ENCODE peak calls at places on chromosomes 5 and 9, in four cellular contexts. O is heart left ventricle, S is fibroblast of lung, J is gastrocnemius medialis. W is an unnamed sample. For H3K4me1, the result is how much of the 10 kb centered on the place peaks cover.

GRCh38 chr5:75640826-75641225 is 29.6 kb downstream of the ANKDD1B start:
- DNase-seq in J (no peak), O (no peak), S (no peak), W (no peak)

GRCh38 chr5:154849261-154849660 is 1.1 kb downstream of the FAXDC2 start:
- DNase-seq in O (no peak), S (no peak), J (no peak), W (no peak)

GRCh38 chr9:101400120-101400519 is 1.5 kb downstream of the ZNF189 start:
- DNase-seq in J (no peak), O (peak), S (no peak), W (no peak)

GRCh38 chr5:40240111-40240510 is 439.6 kb upstream of the PTGER4 start:
- DNase-seq in J (no peak), S (peak), O (no peak), W (peak)

GRCh38 chr5:105530716-105531261 is 1968.2 kb upstream of the NUDT12 start:
- DNase-seq in J (no peak), O (no peak), S (no peak), W (peak)

GRCh38 chr5:143652104-143652700 is 159.8 kb upstream of the HMHB1 start:
- DNase-seq in J (no peak), S (no peak), O (no peak), W (no peak)

GRCh38 chr5:140111043-140111858 is 2.7 kb upstream of the PURA start:
- DNase-seq in S (no peak), O (no peak), J (no peak), W (no peak)

GRCh38 chr9:95506692-95507455 is 9.9 kb downstream of the PTCH1 start:
- DNase-seq in J (peak), O (peak), S (peak), W (peak)

GRCh38 chr9:80492221-80492620 is 920.5 kb downstream of the TLE4 start:
- DNase-seq in S (peak), O (peak), J (no peak), W (no peak)

GRCh38 chr9:137407590-137408300 is 15.2 kb downstream of the EXD3 start:
- DNase-seq in J (no peak), O (peak), S (no peak), W (no peak)

GRCh38 chr9:115973241-115973640 is 180.3 kb upstream of the PAPPA start:
- DNase-seq in J (no peak), O (no peak), S (peak), W (no peak)

GRCh38 chr5:177194278-177194677 is 60.7 kb downstream of the NSD1 start:
- DNase-seq in O (no peak), S (peak), J (no peak), W (peak)

GRCh38 chr9:81096667-81097066 is 592.7 kb downstream of the TLE1 start:
- DNase-seq in O (no peak), S (no peak), J (no peak), W (peak)

GRCh38 chr9:137761032-137761431 is 116.5 kb upstream of the CACNA1B start:
- DNase-seq in S (no peak), O (no peak), J (no peak), W (no peak)

GRCh38 chr9:135228983-135229625 is 141.6 kb downstream of the OLFM1 start:
- DNase-seq in J (no peak), O (no peak), S (no peak), W (no peak)

GRCh38 chr9:134408939-134409737 is 82.9 kb downstream of the RXRA start:
- DNase-seq in J (peak), S (no peak), O (no peak), W (no peak)

GRCh38 chr9:93020151-93020550 is 38.4 kb upstream of the SUSD3 start:
- DNase-seq in J (no peak), O (no peak), S (no peak), W (no peak)

GRCh38 chr9:87596862-87597261 is 99.2 kb downstream of the DAPK1 start:
- DNase-seq in J (peak), O (peak), S (peak), W (no peak)

GRCh38 chr5:55913396-55914140 is 62.4 kb downstream of the IL31RA start:
- DNase-seq in J (no peak), O (no peak), S (no peak), W (no peak)

GRCh38 chr5:158511454-158511853 is 588.3 kb downstream of the EBF1 start:
- DNase-seq in O (no peak), S (no peak), J (no peak), W (no peak)

GRCh38 chr9:125525846-125526619 is 181.0 kb downstream of the MAPKAP1 start:
- DNase-seq in J (no peak), O (peak), S (peak), W (no peak)

GRCh38 chr9:134968011-134968822 is 50.5 kb upstream of the FCN1 start:
- DNase-seq in O (no peak), J (no peak), S (peak), W (no peak)

GRCh38 chr9:89144242-89144641 is 34.4 kb downstream of the SHC3 start:
- DNase-seq in S (no peak), O (no peak), J (no peak), W (no peak)

GRCh38 chr9:4555251-4555650 is 65.0 kb downstream of the SLC1A1 start:
- DNase-seq in O (peak), J (no peak), S (no peak), W (no peak)

DNA sequence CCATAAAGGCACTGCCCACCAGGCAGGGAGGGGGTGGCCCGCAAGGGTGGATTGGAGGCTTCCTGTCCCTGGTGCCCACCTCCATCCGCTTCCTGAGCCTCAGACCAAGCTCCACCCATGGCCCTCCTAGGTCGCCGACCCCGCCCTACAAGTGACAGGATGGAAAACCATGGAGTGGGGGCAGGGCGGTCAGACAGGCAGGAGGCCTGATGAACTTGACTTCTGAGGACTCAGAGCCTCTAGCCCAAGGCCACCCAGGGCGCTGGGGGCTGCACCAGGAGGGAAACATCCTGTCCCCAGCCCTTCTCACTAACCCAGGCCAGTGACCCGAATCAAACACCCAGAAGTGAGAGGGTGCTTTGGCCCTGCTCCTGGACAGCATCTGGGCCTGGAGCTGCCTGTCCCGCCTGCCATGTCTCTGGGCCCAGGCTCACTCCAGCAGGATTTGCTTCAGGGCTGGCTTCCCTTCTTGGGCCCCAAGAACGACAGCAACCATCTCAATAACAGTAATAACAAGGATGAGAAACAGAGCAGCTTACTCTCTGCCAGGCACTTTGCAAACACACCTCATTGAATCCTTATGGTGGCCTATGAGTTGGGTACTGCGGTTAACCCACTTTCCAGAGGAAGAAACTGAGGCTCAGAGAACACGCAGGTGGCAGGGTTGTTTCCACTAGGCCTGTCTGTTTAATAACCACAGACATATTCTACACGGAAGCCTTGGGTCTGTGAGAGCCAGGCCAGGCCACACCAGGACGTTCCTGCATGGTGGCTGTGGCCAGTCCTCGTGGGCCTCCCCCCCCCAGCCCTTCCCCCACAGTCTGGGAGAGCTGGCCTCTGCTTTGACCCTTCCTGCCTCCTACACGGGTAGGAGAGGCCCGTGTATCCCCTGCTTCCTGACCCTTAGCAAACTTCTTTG is 4.4 kb upstream of the ST6GALNAC6 start:
- DNase-seq in O (peak), J (peak), S (no peak), W (no peak)
- H3K27ac ChIP-seq in O (peak), J (peak), S (peak), W (no peak)

GRCh38 chr9:108882052-108882888 is 20.2 kb downstream of the ACTL7A start:
- DNase-seq in S (no peak), O (no peak), J (no peak), W (no peak)

GRCh38 chr9:108884701-108885100 is 22.6 kb downstream of the ACTL7A start:
- DNase-seq in O (no peak), S (no peak), J (no peak), W (no peak)

GRCh38 chr9:108880917-108881316 is 18.9 kb downstream of the ACTL7A start:
- DNase-seq in J (no peak), S (no peak), O (no peak), W (no peak)

GRCh38 chr9:108885643-108886348 is 23.7 kb downstream of the ACTL7A start:
- DNase-seq in S (peak), O (peak), J (no peak), W (peak)

DNA sequence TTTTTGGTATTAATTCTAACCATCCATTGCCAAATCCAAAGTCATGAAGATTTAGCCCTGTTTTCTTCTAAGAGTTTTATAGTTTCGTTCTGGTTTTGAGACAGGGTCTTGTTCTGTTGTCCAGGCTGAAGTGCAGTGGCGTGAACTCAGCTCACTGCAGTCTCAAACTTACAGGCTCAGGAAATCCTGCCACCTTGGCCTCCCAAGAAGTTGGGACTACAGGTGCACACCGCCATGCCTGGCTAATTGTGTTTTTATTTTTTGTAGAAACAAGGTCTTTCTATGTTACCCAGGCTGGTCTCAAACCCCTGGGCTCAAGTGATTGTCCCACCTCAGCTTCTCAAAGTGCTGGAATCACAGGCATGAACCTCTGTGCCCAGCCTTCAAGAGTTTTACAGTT is 21.0 kb downstream of the ACTL7A start:
- DNase-seq in O (no peak), S (no peak), J (no peak), W (no peak)
- TF ChIP-seq CTCF in O (no peak), S (no peak), J (no peak), W (no peak)

GRCh38 chr9:20315672-20316071 is 306.6 kb downstream of the MLLT3 start:
- DNase-seq in O (no peak), J (no peak), S (peak), W (peak)

GRCh38 chr9:20319241-20319640 is 303.1 kb downstream of the MLLT3 start:
- DNase-seq in J (no peak), O (no peak), S (no peak), W (no peak)

GRCh38 chr9:20317701-20318100 is 304.6 kb downstream of the MLLT3 start:
- DNase-seq in O (no peak), S (no peak), J (no peak), W (no peak)

GRCh38 chr9:20314981-20315380 is 307.3 kb downstream of the MLLT3 start:
- DNase-seq in O (no peak), S (no peak), J (no peak), W (no peak)

GRCh38 chr9:20316372-20316771 is 305.9 kb downstream of the MLLT3 start:
- DNase-seq in J (no peak), S (no peak), O (no peak), W (no peak)
- H3K4me1 ChIP-seq in J (under half), S (under half), O (under half), W (under half)

GRCh38 chr5:134969166-134969565 is 1.5 kb downstream of the CATSPER3 start:
- DNase-seq in S (no peak), J (no peak), O (no peak), W (no peak)
- H3K27ac ChIP-seq in S (no peak), J (no peak), O (no peak), W (no peak)

DNA sequence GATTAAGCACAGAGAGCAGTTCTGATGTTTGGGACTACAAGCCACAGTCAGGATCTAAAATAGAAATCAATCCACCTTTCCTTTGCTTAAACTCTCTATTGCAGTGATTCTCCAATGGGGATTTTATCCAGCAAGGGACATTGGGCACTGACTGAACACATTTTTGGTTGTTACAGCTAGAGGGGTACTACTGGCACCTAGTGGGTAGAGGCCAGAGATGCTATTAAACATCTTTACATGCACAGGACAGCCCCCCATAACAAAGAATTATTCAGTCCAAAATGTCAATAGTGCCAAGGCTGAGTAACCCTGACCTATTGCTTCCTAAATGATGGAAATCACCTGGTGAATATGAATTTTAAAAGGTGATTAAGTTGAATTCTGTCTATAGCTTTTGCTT is 12.0 kb downstream of the ZNF622 start:
- DNase-seq in O (no peak), S (no peak), J (no peak), W (no peak)
- TF ChIP-seq CTCF in O (peak), S (no peak), J (no peak), W (peak)

DNA sequence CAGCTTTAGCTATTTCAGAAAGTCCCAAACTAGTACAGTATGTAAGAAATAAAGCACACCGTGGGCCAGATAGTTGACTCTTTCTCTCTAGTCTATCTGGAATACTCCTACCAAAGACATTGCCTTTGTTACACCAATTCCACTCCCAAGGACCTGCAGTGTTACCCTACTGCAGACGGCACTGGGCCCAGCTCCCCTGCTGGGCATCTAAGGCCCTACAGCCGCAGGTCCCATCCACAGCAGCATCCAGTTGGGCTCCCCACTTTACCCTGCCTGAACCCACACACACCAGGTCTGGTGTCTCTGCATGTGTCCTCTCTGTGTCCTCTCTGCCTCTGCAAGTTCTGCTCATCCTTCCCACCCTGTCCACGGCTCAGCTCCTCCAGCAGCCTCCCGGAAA is 22.5 kb downstream of the TNIP1 start:
- DNase-seq in J (no peak), S (no peak), O (no peak), W (no peak)
- H3K4me1 ChIP-seq in J (under half), S (under half), O (under half), W (under half)

DNA sequence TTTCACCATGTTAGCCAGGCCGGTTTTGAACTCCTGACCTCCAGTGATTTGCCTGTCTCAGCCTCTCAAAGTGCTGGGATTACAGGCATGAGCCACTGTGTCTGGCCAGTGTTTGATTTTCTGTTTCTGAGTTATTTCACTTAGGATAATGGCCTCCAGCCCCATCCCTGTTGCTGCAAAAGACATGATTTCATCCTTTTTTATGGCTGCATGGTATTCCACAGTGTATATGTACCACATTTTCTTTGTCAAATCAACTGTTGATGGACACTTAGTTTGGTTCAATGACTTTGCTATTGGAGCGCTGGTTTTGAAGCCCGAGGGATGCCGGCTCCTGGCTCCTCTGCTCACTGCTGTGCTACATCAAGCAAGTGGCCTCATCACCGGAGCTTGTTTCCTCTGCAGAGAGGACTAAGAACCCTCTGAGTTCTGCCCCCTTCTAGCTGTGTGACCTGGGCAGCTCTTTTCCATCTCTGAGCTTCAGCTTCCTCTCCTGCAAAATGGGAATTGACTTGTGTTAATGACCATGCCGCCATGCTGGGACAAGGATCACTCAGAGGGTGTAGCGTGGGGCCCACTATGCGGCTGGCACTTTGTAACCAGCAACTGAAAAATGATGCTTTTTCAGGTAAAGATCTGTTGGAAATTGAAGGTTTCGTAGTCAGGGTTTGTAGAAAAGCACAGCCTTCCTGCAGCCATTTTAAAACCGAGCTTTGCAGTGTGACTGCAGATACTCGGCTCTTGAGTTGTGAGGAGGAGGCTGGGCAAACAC is 4.6 kb upstream of the NEURL1B start:
- DNase-seq in O (no peak), J (no peak), S (no peak), W (no peak)
- H3K27ac ChIP-seq in O (no peak), J (no peak), S (no peak), W (no peak)

GRCh38 chr5:124074500-124074899 is 562.5 kb downstream of the CSNK1G3 start:
- DNase-seq in J (no peak), O (no peak), S (no peak), W (no peak)
- TF ChIP-seq CTCF in J (no peak), O (no peak), S (no peak), W (no peak)